ENCODE peak calls at places on chromosomes 2 and 18, in four cellular contexts. F is HCT116, D is K562, N is HepG2. P is an unnamed sample.
A peak's percentile ranks its signal among the peaks of the same experiment; 100 is the strongest.

GRCh38 chr2:202933958-202934357 is 21.9 kb downstream of the CARF start:
- DNase-seq in D (no peak), F (no peak), N (no peak), P (no peak)

GRCh38 chr2:182593394-182593707 is 122.7 kb upstream of the DNAJC10 start:
- DNase-seq in N (no peak), D (no peak), F (no peak), P (no peak)

GRCh38 chr2:106336108-106336507 is 132.1 kb downstream of the RGPD3 start:
- DNase-seq in N (no peak), D (no peak), F (no peak), P (no peak)

GRCh38 chr2:73284296-73285161 is at the start of gene FBXO41:
- DNase-seq in D (peak; percentile 77), N (peak; percentile 30), F (no peak), P (no peak)

GRCh38 chr2:196096264-196096663 is 27.6 kb upstream of the DNAH7 start:
- DNase-seq in F (no peak), D (no peak), N (no peak), P (no peak)

GRCh38 chr2:43186679-43187374 is 39.6 kb downstream of the ZFP36L2 start:
- DNase-seq in N (peak; percentile 78), D (no peak), F (no peak), P (no peak)

GRCh38 chr2:216553093-216553478 is 54.4 kb downstream of the RPL37A start:
- DNase-seq in N (peak; percentile 96), F (no peak), D (no peak), P (no peak)

GRCh38 chr2:1675633-1676032 is 68.7 kb downstream of the PXDN start:
- DNase-seq in D (no peak), N (no peak), F (peak; percentile 34), P (peak; percentile 91)

GRCh38 chr2:124563415-124563814 is 538.3 kb downstream of the CNTNAP5 start:
- DNase-seq in F (no peak), D (no peak), N (peak; percentile 23), P (no peak)

GRCh38 chr2:80073134-80073561 is 231.4 kb downstream of the LRRTM1 start:
- DNase-seq in N (peak; percentile 60), F (peak; percentile 12), D (peak; percentile 58), P (peak; percentile 24)

GRCh38 chr2:20439193-20439475 is 7.7 kb upstream of the RHOB start:
- DNase-seq in D (no peak), N (peak; percentile 83), F (no peak), P (no peak)

GRCh38 chr18:75112486-75113096 is 96.3 kb downstream of the PTGR3 start:
- DNase-seq in N (no peak), F (no peak), D (no peak), P (no peak)

GRCh38 chr2:142877265-142877756 is at the start of gene KYNU:
- DNase-seq in D (peak; percentile 7), F (no peak), N (peak; percentile 82), P (no peak)
- TF ChIP-seq SIN3A in D (no peak), F (no peak), N (peak; percentile 86), P (no peak)

DNA sequence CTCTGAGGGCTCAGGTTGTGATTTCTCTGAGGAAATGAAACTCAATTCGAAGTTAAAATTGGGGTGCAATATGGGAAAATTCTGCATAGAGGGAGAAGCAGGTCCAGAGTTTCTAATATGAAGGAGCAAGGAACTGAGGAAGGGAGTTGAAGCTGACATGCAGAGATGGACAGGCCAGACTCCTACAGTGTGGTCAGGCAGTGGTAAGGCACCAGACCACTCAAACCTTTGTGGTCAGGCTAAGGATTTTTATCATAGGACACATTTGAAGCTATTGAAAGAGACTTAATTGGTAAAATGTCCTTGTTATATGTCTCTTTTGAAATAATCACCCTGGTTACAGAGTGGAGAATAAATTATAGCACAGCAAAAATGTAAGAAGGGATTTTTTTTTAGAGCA is 1074.8 kb upstream of the CDH2 start:
- DNase-seq in N (no peak), D (no peak), F (no peak), P (no peak)
- TF ChIP-seq SIN3A in N (no peak), D (no peak), F (no peak), P (no peak)

GRCh38 chr18:31039426-31039825 is 3.1 kb downstream of the DSC3 start:
- DNase-seq in N (no peak), D (no peak), F (no peak), P (no peak)

GRCh38 chr18:31042391-31043181 is at the start of gene DSC3:
- DNase-seq in N (no peak), F (no peak), D (no peak), P (no peak)

GRCh38 chr18:31040982-31041345 is 1.6 kb downstream of the DSC3 start:
- DNase-seq in N (no peak), F (no peak), D (no peak), P (no peak)

GRCh38 chr18:31042068-31042390 is 513 bp downstream of the DSC3 start:
- DNase-seq in N (no peak), F (no peak), D (no peak), P (no peak)

DNA sequence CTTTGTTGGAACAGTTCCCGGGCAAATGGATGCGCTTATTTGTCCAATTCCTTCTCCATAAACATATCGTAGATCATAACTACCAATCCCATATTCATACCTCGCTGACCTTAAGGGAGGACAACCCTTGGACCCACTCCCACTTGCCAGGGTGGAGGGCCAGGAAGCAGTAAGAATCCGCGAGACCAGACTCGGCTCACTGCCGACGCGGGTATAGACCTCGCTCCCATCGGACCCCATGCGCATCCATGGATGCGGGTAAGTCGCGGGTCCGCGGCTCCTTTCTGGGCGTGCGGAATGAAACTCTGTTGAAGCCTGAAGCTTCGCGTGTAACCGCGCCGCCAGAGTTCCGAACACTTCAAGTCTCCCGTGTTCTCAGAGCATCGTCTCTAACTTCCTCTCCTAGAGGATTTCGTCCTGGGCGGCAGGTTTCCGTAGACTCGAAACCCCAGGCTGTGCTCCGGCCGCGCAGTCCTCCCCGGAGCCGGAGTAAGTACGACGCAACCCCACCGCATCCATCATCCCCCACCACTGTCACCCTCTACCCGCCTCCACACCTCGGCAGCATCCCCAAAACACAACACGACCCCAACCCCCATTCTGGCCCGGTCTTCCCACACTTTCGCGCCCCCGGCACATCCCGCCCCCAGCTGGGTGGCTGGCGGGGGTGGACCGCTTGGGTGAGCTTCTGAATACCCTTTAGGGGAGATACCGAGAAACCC is 1.0 kb downstream of the DSC3 start:
- DNase-seq in N (no peak), F (no peak), D (no peak), P (no peak)
- TF ChIP-seq SIN3A in N (no peak), F (no peak), D (no peak), P (no peak)

DNA sequence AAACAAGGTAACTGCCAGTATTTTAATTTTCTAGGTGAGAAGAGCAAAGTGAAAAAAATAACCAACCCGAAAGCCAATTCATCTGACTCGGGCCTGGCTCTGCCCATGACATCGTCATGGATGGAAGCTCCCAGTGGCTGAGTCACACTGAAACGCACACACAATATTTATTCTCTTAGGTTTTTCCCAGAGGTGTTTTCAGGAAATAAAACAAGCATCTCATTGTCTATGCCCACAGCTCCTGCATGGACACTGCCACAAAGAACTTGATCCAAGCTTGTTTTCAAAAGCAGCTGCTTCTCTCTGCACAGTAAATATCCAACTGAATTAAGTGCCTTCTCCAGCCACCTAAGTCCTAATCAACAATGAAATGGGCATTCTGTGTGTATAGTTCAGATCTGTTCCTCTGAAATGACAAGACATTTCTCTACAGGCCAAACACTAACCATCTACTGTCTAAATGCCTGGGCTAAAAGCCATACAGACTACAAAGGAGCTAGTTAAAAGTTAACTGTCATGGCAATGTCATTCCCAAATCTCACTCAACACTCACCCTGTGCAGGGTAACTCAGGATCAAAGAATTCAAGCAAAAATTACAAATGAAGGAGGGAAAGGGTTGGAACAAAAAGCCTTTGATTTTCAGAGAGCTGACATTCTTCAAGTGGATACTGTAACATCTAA is 62.9 kb downstream of the RPL31 start:
- DNase-seq in N (peak; percentile 98), D (no peak), F (peak; percentile 57), P (peak; percentile 50)
- TF ChIP-seq SIN3A in N (no peak), D (no peak), F (peak; percentile 47), P (no peak)

DNA sequence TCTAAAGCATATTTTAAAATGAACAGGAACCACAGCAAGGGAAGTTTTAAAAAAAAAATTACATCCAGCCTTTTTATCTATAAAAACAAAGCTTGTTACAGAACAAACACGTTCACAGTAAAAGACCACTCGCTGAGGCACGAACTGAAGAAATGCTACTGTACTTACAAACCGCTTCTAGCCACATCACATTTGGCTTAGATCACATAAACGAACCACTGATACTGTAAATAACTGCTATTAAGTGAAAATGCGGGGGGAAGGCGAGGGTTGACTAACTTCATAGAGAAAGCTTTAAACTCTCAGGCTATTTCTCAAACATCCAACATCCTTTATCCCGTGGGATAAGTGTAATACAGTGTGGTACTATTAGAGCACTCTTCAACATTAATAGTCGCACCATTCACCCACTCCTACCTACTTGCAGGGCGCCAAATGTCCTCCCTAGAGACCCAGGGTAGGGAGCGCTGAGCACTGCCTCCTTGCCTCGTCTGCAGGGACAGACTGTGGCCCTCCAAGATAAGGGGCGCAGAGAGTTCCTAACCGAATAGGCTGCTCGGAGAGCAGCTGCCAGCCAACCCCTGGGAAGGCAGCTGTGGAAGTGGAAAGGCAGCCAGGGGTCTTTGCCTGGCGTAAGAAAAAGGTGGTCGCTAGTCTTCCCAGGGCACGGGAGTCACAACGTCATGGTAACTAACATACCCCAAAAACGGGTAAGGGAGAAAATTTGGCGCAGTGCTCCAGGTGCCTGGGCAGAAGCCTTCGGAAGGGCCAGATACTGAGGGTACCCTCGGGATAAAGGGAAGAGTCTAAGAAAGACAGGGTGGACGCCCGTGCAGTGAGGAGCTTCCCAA is 841 bp downstream of the GPR155 start:
- DNase-seq in F (no peak), D (peak; percentile 38), N (no peak), P (no peak)
- TF ChIP-seq SIN3A in F (no peak), D (no peak), N (no peak), P (no peak)

GRCh38 chr2:204842731-204843490 is 297.6 kb downstream of the PARD3B start:
- DNase-seq in D (peak; percentile 6), F (no peak), N (no peak), P (no peak)
- TF ChIP-seq SIN3A in D (no peak), F (no peak), N (no peak), P (no peak)

DNA sequence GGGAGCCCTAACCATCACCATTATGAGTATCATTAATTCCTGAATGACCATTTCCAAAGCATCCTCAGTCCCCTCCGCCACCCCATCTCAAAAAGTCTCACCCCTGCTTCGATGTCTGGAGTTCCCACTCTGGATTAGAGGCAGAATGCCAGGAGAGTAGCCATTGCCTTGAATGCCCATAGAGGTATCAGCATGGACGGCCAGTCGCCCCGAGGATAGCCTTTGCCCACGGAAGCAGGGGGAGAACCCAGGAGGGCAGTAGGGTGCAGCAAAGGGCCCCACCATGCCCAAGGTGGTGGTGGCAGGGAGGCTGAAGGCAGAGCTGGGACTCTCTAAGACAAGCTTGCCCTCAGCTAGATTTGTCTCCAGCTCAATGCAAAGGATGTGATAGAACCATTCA is 153.2 kb downstream of the TNS1 start:
- DNase-seq in D (no peak), N (no peak), F (no peak), P (no peak)
- TF ChIP-seq SIN3A in D (no peak), N (no peak), F (no peak), P (no peak)

P was measured in Panc1.